ENCODE peak calls at places on chromosomes 16 and 17, in four cellular contexts. G is left ventricle myocardium inferior; X is upper lobe of left lung; F is CD8-positive, alpha-beta memory T cell. J is an unnamed sample. For H3K4me1 and H3K27me3, the result is how much of the 10 kb centered on the place peaks cover.

GRCh38 chr16:27439273-27440018 is 37.5 kb downstream of the IL21R start:
- DNase-seq in G (no peak), X (no peak), F (no peak), J (no peak)

GRCh38 chr16:29745126-29745852 is 501 bp downstream of the C16orf54 start:
- DNase-seq in G (peak), X (peak), F (peak), J (no peak)

GRCh38 chr17:34413443-34414076 is 50.5 kb upstream of the CCL1 start:
- DNase-seq in G (no peak), X (no peak), F (no peak), J (no peak)

GRCh38 chr16:3214904-3215600 is 19.9 kb downstream of the ZNF200 start:
- DNase-seq in G (no peak), X (no peak), F (peak), J (no peak)

GRCh38 chr17:80664217-80664780 is 119.7 kb downstream of the RPTOR start:
- DNase-seq in G (no peak), X (no peak), F (no peak), J (no peak)

GRCh38 chr17:33520404-33521032 is 227.4 kb upstream of the ASIC2 start:
- DNase-seq in G (peak), X (no peak), F (no peak), J (peak)

GRCh38 chr17:72788950-72789585 is 303.4 kb downstream of the SLC39A11 start:
- DNase-seq in G (no peak), X (no peak), F (no peak), J (no peak)

GRCh38 chr16:2586901-2587480 is 49.2 kb downstream of the PDPK1 start:
- DNase-seq in G (peak), X (peak), F (no peak), J (no peak)

GRCh38 chr16:2244926-2245795 is 6.2 kb downstream of the ECI1 start:
- DNase-seq in G (no peak), X (no peak), F (no peak), J (no peak)

GRCh38 chr17:65243838-65244237 is 106.7 kb downstream of the RGS9 start:
- DNase-seq in G (no peak), X (no peak), F (no peak), J (no peak)

GRCh38 chr17:16934836-16935235 is 37.1 kb downstream of the TNFRSF13B start:
- DNase-seq in G (peak), X (no peak), F (no peak), J (no peak)

GRCh38 chr16:77898671-77899211 is 110.4 kb downstream of the VAT1L start:
- DNase-seq in G (no peak), X (no peak), F (no peak), J (no peak)

GRCh38 chr16:65375651-65376050 is 253.8 kb upstream of the CDH11 start:
- DNase-seq in G (no peak), X (no peak), F (no peak), J (no peak)

GRCh38 chr17:80768936-80769335 is 222.7 kb upstream of the CHMP6 start:
- DNase-seq in G (no peak), X (no peak), F (no peak), J (no peak)

GRCh38 chr17:41581366-41582060 is 5.2 kb downstream of the KRT14 start:
- DNase-seq in G (no peak), X (no peak), F (no peak), J (no peak)

GRCh38 chr17:16945513-16946201 is 26.3 kb downstream of the TNFRSF13B start:
- DNase-seq in G (no peak), X (no peak), F (no peak), J (no peak)

GRCh38 chr17:75626496-75627038 is 6.7 kb upstream of the SMIM5 start:
- DNase-seq in G (no peak), X (peak), F (no peak), J (no peak)

GRCh38 chr17:71011389-71011788 is 842.1 kb downstream of the KCNJ2 start:
- DNase-seq in G (no peak), X (no peak), F (no peak), J (no peak)

GRCh38 chr16:56967733-56968132 is 6.0 kb downstream of the CETP start:
- DNase-seq in G (no peak), X (no peak), F (no peak), J (no peak)

GRCh38 chr16:50627419-50627818 is 53.7 kb downstream of the SNX20 start:
- DNase-seq in G (peak), X (no peak), F (peak), J (peak)

GRCh38 chr16:26668026-26668425 is 398.7 kb upstream of the C16orf82 start:
- DNase-seq in G (no peak), X (no peak), F (no peak), J (no peak)

GRCh38 chr16:80045944-80046660 is 445.6 kb upstream of the MAF start:
- DNase-seq in G (no peak), X (no peak), F (no peak), J (no peak)

GRCh38 chr17:63433746-63434591 is 12.1 kb downstream of the CYB561 start:
- DNase-seq in G (peak), X (peak), F (no peak), J (peak)

GRCh38 chr17:70070297-70071027 is 4.6 kb upstream of the KCNJ16 start:
- DNase-seq in G (no peak), X (no peak), F (no peak), J (no peak)

GRCh38 chr17:64219571-64219970 is 43.5 kb downstream of the TEX2 start:
- DNase-seq in G (no peak), X (no peak), F (no peak), J (no peak)

GRCh38 chr17:46772013-46772878 is 46.2 kb downstream of the WNT3 start:
- DNase-seq in G (peak), X (no peak), F (no peak), J (no peak)

GRCh38 chr17:49986396-49987289 is 8.4 kb downstream of the DLX3 start:
- DNase-seq in G (no peak), X (no peak), F (no peak), J (no peak)

GRCh38 chr17:80761421-80761871 is 216.8 kb downstream of the RPTOR start:
- DNase-seq in G (no peak), X (no peak), F (peak), J (no peak)

GRCh38 chr17:50426814-50427787 is 1.1 kb downstream of the ACSF2 start:
- DNase-seq in G (peak), X (no peak), F (no peak), J (peak)

GRCh38 chr17:55324296-55324978 is 59.7 kb downstream of the HLF start:
- DNase-seq in G (no peak), X (no peak), F (no peak), J (no peak)

GRCh38 chr16:62149646-62150045 is 113.4 kb upstream of the CDH8 start:
- DNase-seq in G (no peak), X (no peak), F (no peak), J (no peak)

GRCh38 chr17:58153046-58153445 is 4.9 kb downstream of the OR4D1 start:
- DNase-seq in G (no peak), X (no peak), F (peak), J (no peak)

GRCh38 chr17:42101513-42102292 is 3.4 kb upstream of the ZNF385C start:
- DNase-seq in G (peak), X (no peak), F (no peak), J (peak)

GRCh38 chr17:75525806-75526554 is 483 bp downstream of the LLGL2 start:
- DNase-seq in G (no peak), X (peak), F (no peak), J (no peak)

GRCh38 chr16:81558444-81559175 is 114.0 kb downstream of the CMIP start:
- DNase-seq in G (no peak), X (peak), F (no peak), J (no peak)

GRCh38 chr16:19458722-19459379 is 41.2 kb downstream of the TMC5 start:
- DNase-seq in G (no peak), X (peak), F (no peak), J (no peak)

GRCh38 chr17:31780436-31780835 is 78.6 kb downstream of the COPRS start:
- DNase-seq in G (no peak), X (no peak), F (no peak), J (no peak)

GRCh38 chr17:44007346-44008204 is 3.2 kb downstream of the NAGS start:
- DNase-seq in G (peak), X (peak), F (no peak), J (no peak)

GRCh38 chr17:4935650-4936049 is 3.6 kb downstream of the GP1BA start:
- DNase-seq in G (no peak), X (no peak), F (no peak), J (no peak)

GRCh38 chr16:70159355-70160348 is 13.9 kb upstream of the CLEC18C start:
- DNase-seq in G (no peak), X (no peak), F (no peak), J (no peak)
- H3K4me1 ChIP-seq in G (under half), X (under half), F (under half), J (under half)

DNA sequence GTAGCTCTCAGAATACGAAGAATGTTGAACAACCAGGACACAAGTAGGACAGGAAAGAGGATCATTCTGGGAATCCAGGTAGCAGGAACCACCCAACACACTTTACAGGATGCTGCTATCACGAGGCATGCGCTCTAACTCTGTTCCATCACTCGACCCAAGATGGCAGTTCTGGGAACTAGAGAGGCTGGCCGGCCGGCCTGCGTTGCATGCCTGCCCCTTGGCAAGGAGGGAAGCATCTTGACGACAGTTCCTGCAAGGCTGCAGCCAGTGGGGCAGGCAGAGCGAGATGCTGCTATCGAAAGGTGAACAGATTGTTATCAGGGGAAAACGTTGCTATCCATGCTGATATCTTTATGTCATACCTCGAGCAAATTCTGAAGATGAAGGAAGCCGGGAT is 19.2 kb upstream of the SLC46A1 start:
- DNase-seq in G (no peak), X (peak), F (no peak), J (no peak)
- H3K27ac ChIP-seq in G (no peak), X (no peak), F (no peak), J (no peak)

GRCh38 chr17:19533036-19533717 is 477 bp upstream of the SLC47A1 start:
- DNase-seq in G (no peak), X (no peak), F (no peak), J (no peak)

GRCh38 chr17:19531780-19532501 is 1.7 kb upstream of the SLC47A1 start:
- DNase-seq in G (no peak), X (no peak), F (no peak), J (no peak)

GRCh38 chr17:19533718-19534561 is at the start of gene SLC47A1:
- DNase-seq in G (peak), X (peak), F (no peak), J (peak)

GRCh38 chr17:19537116-19537515 is 3.5 kb downstream of the SLC47A1 start:
- DNase-seq in G (no peak), X (no peak), F (no peak), J (no peak)

DNA sequence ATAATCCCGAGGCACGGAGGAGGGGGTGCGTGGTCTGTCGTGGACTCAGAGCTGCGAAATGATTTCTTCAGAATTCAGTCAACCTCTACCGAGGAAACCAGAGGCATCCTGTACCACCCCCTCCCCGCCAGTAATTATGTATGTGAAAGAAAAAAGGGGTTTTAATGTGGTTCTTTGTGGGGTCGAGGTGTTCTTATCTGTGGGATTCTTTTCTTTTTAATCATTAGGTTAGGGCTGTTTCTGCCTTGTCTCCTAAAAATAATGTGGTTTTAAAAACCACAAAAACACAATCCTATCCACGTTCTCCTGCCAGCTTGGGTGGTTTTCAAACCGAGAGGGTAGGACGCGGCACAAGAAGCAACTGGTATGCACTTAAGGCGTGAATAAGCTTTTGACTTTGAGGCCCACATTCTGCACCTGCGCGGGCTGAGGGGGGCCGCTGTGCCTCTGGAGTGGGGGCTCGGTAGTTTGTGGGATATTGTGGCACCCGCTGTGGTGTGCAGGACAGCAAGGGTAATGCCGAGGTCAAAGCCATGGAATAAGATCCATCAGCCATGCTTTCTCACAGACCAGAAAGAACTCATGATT is 1.0 kb downstream of the SLC47A1 start:
- DNase-seq in G (no peak), X (no peak), F (peak), J (no peak)
- H3K27me3 ChIP-seq in G (under half), X (under half), F (under half), J (under half)

DNA sequence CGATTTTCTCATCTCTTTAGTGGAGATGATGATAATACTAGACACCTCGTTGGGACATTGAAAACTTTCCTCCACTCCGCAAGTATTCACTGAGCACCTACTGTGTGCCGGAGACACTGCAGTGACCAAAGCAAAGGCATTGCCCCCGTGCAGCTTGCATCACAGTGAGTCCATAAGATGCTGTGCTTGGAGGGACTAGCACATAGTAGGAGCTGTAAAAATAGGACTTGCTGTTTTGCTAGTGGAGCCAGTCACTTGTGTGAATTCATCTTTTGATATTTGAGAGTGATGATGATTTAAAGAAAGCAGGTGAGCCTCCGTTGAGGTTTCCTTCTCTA is 5.3 kb upstream of the MAP2K3 start:
- DNase-seq in G (no peak), X (no peak), F (no peak), J (no peak)
- H3K4me1 ChIP-seq in G (half or more), X (under half), F (half or more), J (under half)

GRCh38 chr17:79617740-79618382 is 7.0 kb upstream of the RBFOX3 start:
- DNase-seq in G (peak), X (peak), F (no peak), J (no peak)
- H3K27ac ChIP-seq in G (no peak), X (no peak), F (no peak), J (no peak)

DNA sequence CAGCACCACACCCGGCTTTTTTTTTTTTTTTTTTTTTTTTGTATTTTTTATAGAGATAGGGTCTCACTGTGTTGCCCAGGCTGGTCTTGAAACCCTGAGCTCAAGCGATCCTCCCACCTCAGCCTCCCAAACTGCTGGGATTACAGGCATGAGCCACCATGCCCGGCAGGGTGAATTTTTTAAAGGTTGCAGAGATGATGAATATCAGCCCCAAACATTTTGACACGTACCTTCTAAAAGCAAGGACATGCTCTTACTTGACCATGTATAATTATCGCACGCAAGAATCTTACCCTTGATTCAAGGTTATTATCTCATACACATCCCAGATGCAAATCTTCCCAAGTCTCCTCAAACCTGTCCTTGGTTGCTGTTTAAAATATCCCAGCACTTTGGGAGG is 4.3 kb upstream of the FOXC2 start:
- DNase-seq in G (no peak), X (no peak), F (no peak), J (no peak)
- H3K27me3 ChIP-seq in G (half or more), X (under half), F (under half), J (under half)

GRCh38 chr17:949623-950338 is 29.8 kb downstream of the NXN start:
- DNase-seq in G (no peak), X (no peak), F (no peak), J (no peak)
- H3K4me1 ChIP-seq in G (under half), X (under half), F (under half), J (under half)

DNA sequence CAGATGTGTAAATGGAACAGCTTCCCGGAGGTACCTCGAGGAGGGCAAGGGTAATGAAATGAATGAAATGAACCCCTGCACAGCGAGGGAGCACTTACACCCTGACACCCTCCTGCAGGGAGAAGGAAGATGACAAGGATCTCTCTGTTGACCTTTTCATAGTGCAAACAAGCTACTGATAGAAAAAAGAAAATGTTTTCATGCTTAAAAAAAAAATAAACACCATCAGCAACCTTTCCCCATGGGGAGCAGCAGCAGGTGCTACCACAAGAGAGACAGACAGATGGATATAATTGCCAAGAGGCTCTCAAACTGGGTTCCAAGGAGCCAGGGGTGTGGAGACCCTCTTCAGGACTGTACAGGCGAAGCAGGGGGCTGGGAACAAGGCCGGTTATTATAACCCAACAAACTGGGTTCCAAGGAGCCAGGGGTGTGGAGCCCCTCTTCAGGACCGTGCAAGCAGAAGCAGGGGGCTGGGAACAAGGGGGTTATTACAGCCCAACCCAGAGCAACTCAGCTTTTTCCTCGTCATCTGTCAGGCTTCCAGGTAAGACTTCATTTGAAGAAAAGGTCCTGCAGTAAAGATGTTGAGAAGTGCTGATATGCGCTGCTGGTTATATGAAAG is 718 bp upstream of the RPH3AL start:
- DNase-seq in G (no peak), X (no peak), F (no peak), J (no peak)
- H3K27ac ChIP-seq in G (peak), X (peak), F (no peak), J (peak)

GRCh38 chr17:40522250-40522960 is 21.0 kb upstream of the TNS4 start:
- DNase-seq in G (no peak), X (no peak), F (no peak), J (peak)
- H3K27me3 ChIP-seq in G (under half), X (under half), F (under half), J (under half)

DNA sequence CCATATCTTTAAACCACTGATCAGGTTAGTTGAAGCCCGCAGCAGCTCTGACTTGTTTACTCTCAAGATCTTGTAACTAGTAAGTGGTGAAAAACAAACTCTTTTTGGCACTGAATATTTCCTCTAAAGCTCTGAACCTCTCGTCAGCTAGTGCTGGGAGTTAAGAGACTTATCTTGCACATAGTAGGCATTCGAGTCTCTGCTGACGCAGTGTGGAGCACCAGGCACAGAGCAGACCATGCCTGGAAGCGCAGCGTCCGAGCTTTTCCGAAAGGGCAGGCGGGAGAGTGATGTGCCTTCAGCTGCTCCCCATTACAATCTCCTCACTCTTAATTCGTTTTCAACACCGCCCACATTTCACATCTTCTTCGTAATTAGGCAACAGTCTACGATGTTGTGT is 63.0 kb downstream of the SMG6 start:
- DNase-seq in G (no peak), X (no peak), F (no peak), J (peak)
- H3K4me1 ChIP-seq in G (half or more), X (under half), F (under half), J (under half)

J was measured in uterus.